ENCODE peak calls at places on chromosome 11, in nine cellular contexts. O is BE2C, D is cardiac fibroblast, T is fibroblast of lung, E is GM12865, X is ovary, I is tibial nerve, A is MM.1S, L is PC-9. B is an unnamed sample.

GRCh38 chr11:9138612-9139579 is 47.5 kb upstream of the SCUBE2 start:
- DNase-seq in O (no peak), D (peak; percentile 95), T (peak; percentile 92), E (no peak), X (peak; percentile 39), I (no peak), A (no peak), L (peak; percentile 52), B (peak; percentile 90)

GRCh38 chr11:110801328-110801727 is 89.1 kb upstream of the ARHGAP20 start:
- DNase-seq in O (no peak), D (no peak), T (no peak), E (no peak), X (no peak), I (no peak), A (no peak), L (no peak), B (no peak)

GRCh38 chr11:35200811-35201341 is 61.9 kb downstream of the CD44 start:
- DNase-seq in O (no peak), D (no peak), T (no peak), E (no peak), X (no peak), I (no peak), A (no peak), L (no peak), B (no peak)

GRCh38 chr11:47443817-47444216 is 5.1 kb downstream of the RAPSN start:
- DNase-seq in O (no peak), D (no peak), T (no peak), E (no peak), X (no peak), I (no peak), A (no peak), L (no peak), B (no peak)

GRCh38 chr11:69381681-69382130 is 87.8 kb downstream of the MYEOV start:
- DNase-seq in O (peak; percentile 2), D (no peak), T (no peak), E (no peak), X (peak; percentile 16), I (no peak), A (no peak), L (no peak), B (no peak)

GRCh38 chr11:128161994-128162393 is 425.4 kb downstream of the ETS1 start:
- DNase-seq in O (no peak), D (no peak), T (no peak), E (no peak), X (no peak), I (no peak), A (no peak), L (no peak), B (no peak)

GRCh38 chr11:12126352-12127019 is 16.1 kb downstream of the MICAL2 start:
- DNase-seq in O (no peak), D (peak; percentile 93), T (peak; percentile 92), E (no peak), X (no peak), I (no peak), A (no peak), L (peak; percentile 28), B (peak; percentile 88)

GRCh38 chr11:120318906-120319305 is 6.2 kb upstream of the TLCD5 start:
- DNase-seq in O (no peak), D (no peak), T (no peak), E (no peak), X (no peak), I (no peak), A (no peak), L (no peak), B (no peak)

GRCh38 chr11:102237096-102237735 is 80.1 kb upstream of the BIRC3 start:
- DNase-seq in O (no peak), D (peak; percentile 43), T (peak; percentile 89), E (no peak), X (no peak), I (no peak), A (no peak), L (no peak), B (no peak)

GRCh38 chr11:121891134-121891533 is 224.9 kb downstream of the BLID start:
- DNase-seq in O (no peak), D (no peak), T (no peak), E (no peak), X (no peak), I (no peak), A (no peak), L (no peak), B (no peak)
- H3K4me3 ChIP-seq in O (no peak overlapping the region), D (no peak overlapping the region), T (no peak overlapping the region), E (no peak overlapping the region), X (no peak overlapping the region), I (no peak overlapping the region), A (no peak overlapping the region), L (no peak overlapping the region), B (no peak overlapping the region)

GRCh38 chr11:109586789-109587188 is 164.8 kb downstream of the C11orf87 start:
- DNase-seq in O (no peak), D (no peak), T (no peak), E (no peak), X (no peak), I (no peak), A (no peak), L (no peak), B (no peak)

GRCh38 chr11:109590782-109591181 is 168.8 kb downstream of the C11orf87 start:
- DNase-seq in O (no peak), D (no peak), T (peak; percentile 17), E (no peak), X (no peak), I (no peak), A (no peak), L (no peak), B (peak; percentile 1)
- TF ChIP-seq CTCF in O (no peak), D (no peak), T (no peak), E (no peak), X (no peak), I (no peak), A (no peak), L (no peak), B (no peak)

DNA sequence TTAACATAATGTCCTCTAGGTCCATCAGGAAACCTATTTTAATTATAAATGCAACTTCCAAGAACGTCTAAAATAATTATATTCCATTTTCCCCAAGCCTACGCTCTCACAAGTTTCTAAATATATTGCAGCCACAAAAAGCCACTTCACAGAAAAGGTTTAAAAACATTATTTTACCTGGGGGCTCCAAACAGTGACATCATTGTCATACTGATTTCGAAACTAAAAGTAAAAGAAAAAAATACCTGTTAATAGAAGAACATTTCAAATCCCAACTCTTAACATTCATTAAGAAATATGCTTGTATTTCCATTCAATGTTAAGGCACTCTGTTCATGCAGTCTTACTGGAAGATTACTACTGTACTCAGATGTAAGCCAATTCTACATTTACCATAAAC is 1.4 kb downstream of the PSMA1 start:
- DNase-seq in O (no peak), D (no peak), T (no peak), E (no peak), X (no peak), I (no peak), A (peak; percentile 26), L (no peak), B (no peak)
- H3K4me3 ChIP-seq in O (peak overlapping the region; percentile 75), D (peak overlapping the region; percentile 91), T (peak overlapping the region; percentile 52), E (peak overlapping the region; percentile 94), X (peak overlapping the region; percentile 95), I (peak overlapping the region; percentile 81), A (peak overlapping the region; percentile 85), L (peak overlapping the region; percentile 98), B (peak overlapping the region; percentile 99)

GRCh38 chr11:72222106-72222891 is 2.3 kb upstream of the INPPL1 start:
- DNase-seq in O (no peak), D (no peak), T (no peak), E (no peak), X (no peak), I (no peak), A (no peak), L (no peak), B (no peak)

GRCh38 chr11:72223615-72224586 is 666 bp upstream of the INPPL1 start:
- DNase-seq in O (peak; percentile 74), D (peak; percentile 69), T (peak; percentile 72), E (peak; percentile 69), X (peak; percentile 88), I (no peak), A (peak; percentile 58), L (peak; percentile 81), B (peak; percentile 65)

GRCh38 chr11:72224587-72225410 is at the start of gene INPPL1:
- DNase-seq in O (peak; percentile 63), D (peak; percentile 38), T (peak; percentile 28), E (peak; percentile 60), X (peak; percentile 81), I (no peak), A (peak; percentile 48), L (peak; percentile 33), B (peak; percentile 37)

GRCh38 chr11:72221386-72221785 is 3.2 kb upstream of the INPPL1 start:
- DNase-seq in O (no peak), D (no peak), T (no peak), E (no peak), X (no peak), I (no peak), A (no peak), L (no peak), B (no peak)

GRCh38 chr11:72222907-72223614 is 1.5 kb upstream of the INPPL1 start:
- DNase-seq in O (peak; percentile 93), D (peak; percentile 89), T (peak; percentile 93), E (peak; percentile 98), X (peak; percentile 96), I (peak; percentile 87), A (peak; percentile 94), L (peak; percentile 97), B (peak; percentile 91)
- TF ChIP-seq CTCF in O (no peak), D (peak; percentile 19), T (peak; percentile 32), E (no peak), X (peak; percentile 23), I (peak; percentile 73), A (no peak), L (peak; percentile 68), B (peak; percentile 13)

GRCh38 chr11:66676279-66676919 is 1.3 kb downstream of the RBM4B start:
- DNase-seq in O (no peak), D (no peak), T (no peak), E (no peak), X (no peak), I (no peak), A (no peak), L (no peak), B (no peak)
- H3K4me3 ChIP-seq in O (peak overlapping the region; percentile 7), D (peak overlapping the region; percentile 74), T (peak overlapping the region; percentile 84), E (no peak overlapping the region), X (peak overlapping the region; percentile 81), I (peak overlapping the region; percentile 77), A (no peak overlapping the region), L (peak overlapping the region; percentile 66), B (peak overlapping the region; percentile 81)

GRCh38 chr11:3021125-3021524 is 29.0 kb upstream of the NAP1L4 start:
- DNase-seq in O (peak; percentile 36), D (peak; percentile 43), T (peak; percentile 23), E (peak; percentile 52), X (no peak), I (no peak), A (peak; percentile 32), L (peak; percentile 43), B (peak; percentile 38)
- TF ChIP-seq CTCF in O (peak; percentile 63), D (peak; percentile 59), T (peak; percentile 30), E (peak; percentile 49), X (no peak), I (peak; percentile 42), A (peak; percentile 42), L (peak; percentile 52), B (peak; percentile 55)